ENCODE peak calls at places on chromosomes 3 and 15, in six cellular contexts. O is stomach, Y is transverse colon, I is spleen, Z is suprapubic skin, M is sigmoid colon. W is an unnamed sample.

GRCh38 chr3:186567072-186567921 is at the start of gene TBCCD1:
- DNase-seq in O (peak; percentile 95), Y (peak; percentile 95), I (peak; percentile 99), Z (peak; percentile 92), M (peak; percentile 94), W (peak; percentile 88)

GRCh38 chr15:72197460-72198409 is at the start of gene GRAMD2A:
- DNase-seq in O (peak; percentile 43), Y (peak; percentile 27), I (peak; percentile 73), Z (no peak), M (no peak), W (no peak)

GRCh38 chr3:171088984-171089754 is 62.6 kb upstream of the SLC2A2 start:
- DNase-seq in O (no peak), Y (no peak), I (no peak), Z (no peak), M (no peak), W (no peak)

GRCh38 chr3:124514681-124515080 is 215.6 kb upstream of the UMPS start:
- DNase-seq in O (no peak), Y (no peak), I (no peak), Z (no peak), M (no peak), W (no peak)

GRCh38 chr3:66401157-66401550 is 99.7 kb downstream of the LRIG1 start:
- DNase-seq in O (no peak), Y (no peak), I (no peak), Z (no peak), M (no peak), W (no peak)

GRCh38 chr3:110272525-110272924 is 799.1 kb upstream of the NECTIN3 start:
- DNase-seq in O (no peak), Y (no peak), I (no peak), Z (no peak), M (no peak), W (no peak)

GRCh38 chr3:195405646-195406045 is 37.2 kb downstream of the ACAP2 start:
- DNase-seq in O (no peak), Y (no peak), I (no peak), Z (no peak), M (no peak), W (no peak)

GRCh38 chr3:192422998-192423349 is 304.4 kb downstream of the FGF12 start:
- DNase-seq in O (no peak), Y (no peak), I (no peak), Z (no peak), M (no peak), W (no peak)

GRCh38 chr3:169813757-169814517 is 1.2 kb upstream of the LRRC34 start:
- DNase-seq in O (peak; percentile 46), Y (peak; percentile 75), I (peak; percentile 93), Z (no peak), M (no peak), W (no peak)

GRCh38 chr3:73572371-73572770 is 52.4 kb downstream of the PDZRN3 start:
- DNase-seq in O (no peak), Y (peak; percentile 29), I (no peak), Z (no peak), M (no peak), W (no peak)

GRCh38 chr3:38648659-38649499 is 608 bp downstream of the SCN5A start:
- DNase-seq in O (no peak), Y (no peak), I (no peak), Z (no peak), M (peak; percentile 58), W (no peak)

GRCh38 chr3:38648024-38648658 is 1.3 kb downstream of the SCN5A start:
- DNase-seq in O (no peak), Y (no peak), I (no peak), Z (no peak), M (peak; percentile 48), W (no peak)

GRCh38 chr3:38651153-38651789 is 1.8 kb upstream of the SCN5A start:
- DNase-seq in O (peak; percentile 68), Y (peak; percentile 74), I (peak; percentile 87), Z (no peak), M (peak; percentile 77), W (peak; percentile 67)

GRCh38 chr3:38650248-38650940 is 907 bp upstream of the SCN5A start:
- DNase-seq in O (no peak), Y (no peak), I (no peak), Z (no peak), M (peak; percentile 50), W (no peak)

GRCh38 chr3:38649500-38650247 is at the start of gene SCN5A:
- DNase-seq in O (peak; percentile 50), Y (peak; percentile 50), I (peak; percentile 80), Z (no peak), M (peak; percentile 63), W (no peak)
- TF ChIP-seq POLR2AphosphoS5 in O (no peak), Y (no peak), I (no peak), Z (no peak), M (no peak), W (no peak)

GRCh38 chr3:111277226-111277625 is 205.6 kb downstream of the NECTIN3 start:
- DNase-seq in O (no peak), Y (no peak), I (no peak), Z (no peak), M (no peak), W (no peak)
- H3K36me3 ChIP-seq in O (no peaks in the 10 kb centered on the region), Y (no peaks in the 10 kb centered on the region), I (no peaks in the 10 kb centered on the region), Z (no peaks in the 10 kb centered on the region), M (no peaks in the 10 kb centered on the region), W (no peaks in the 10 kb centered on the region)

GRCh38 chr3:32200991-32201758 is 37.3 kb upstream of the CMTM8 start:
- DNase-seq in O (no peak), Y (no peak), I (no peak), Z (no peak), M (no peak), W (no peak)
- TF ChIP-seq POLR2AphosphoS5 in O (no peak), Y (no peak), I (no peak), Z (no peak), M (no peak), W (no peak)

GRCh38 chr3:93934366-93935046 is 39.2 kb downstream of the PROS1 start:
- DNase-seq in O (no peak), Y (no peak), I (no peak), Z (no peak), M (no peak), W (no peak)
- H3K36me3 ChIP-seq in O (no peaks in the 10 kb centered on the region), Y (no peaks in the 10 kb centered on the region), I (no peaks in the 10 kb centered on the region), Z (no peaks in the 10 kb centered on the region), M (no peaks in the 10 kb centered on the region), W (no peaks in the 10 kb centered on the region)

GRCh38 chr3:188223936-188224335 is 70.0 kb downstream of the LPP start:
- DNase-seq in O (no peak), Y (no peak), I (no peak), Z (no peak), M (no peak), W (no peak)

GRCh38 chr3:188219147-188219546 is 65.2 kb downstream of the LPP start:
- DNase-seq in O (no peak), Y (no peak), I (no peak), Z (no peak), M (no peak), W (no peak)

GRCh38 chr3:188218571-188218970 is 64.6 kb downstream of the LPP start:
- DNase-seq in O (no peak), Y (no peak), I (no peak), Z (no peak), M (no peak), W (no peak)

GRCh38 chr3:188220097-188220788 is 66.3 kb downstream of the LPP start:
- DNase-seq in O (no peak), Y (no peak), I (no peak), Z (no peak), M (peak; percentile 80), W (no peak)

GRCh38 chr3:188220988-188221818 is 67.2 kb downstream of the LPP start:
- DNase-seq in O (no peak), Y (peak; percentile 45), I (no peak), Z (no peak), M (peak; percentile 91), W (no peak)
- TF ChIP-seq POLR2AphosphoS5 in O (peak; percentile 98), Y (peak; percentile 92), I (no peak), Z (peak; percentile 88), M (peak; percentile 92), W (peak; percentile 64)

DNA sequence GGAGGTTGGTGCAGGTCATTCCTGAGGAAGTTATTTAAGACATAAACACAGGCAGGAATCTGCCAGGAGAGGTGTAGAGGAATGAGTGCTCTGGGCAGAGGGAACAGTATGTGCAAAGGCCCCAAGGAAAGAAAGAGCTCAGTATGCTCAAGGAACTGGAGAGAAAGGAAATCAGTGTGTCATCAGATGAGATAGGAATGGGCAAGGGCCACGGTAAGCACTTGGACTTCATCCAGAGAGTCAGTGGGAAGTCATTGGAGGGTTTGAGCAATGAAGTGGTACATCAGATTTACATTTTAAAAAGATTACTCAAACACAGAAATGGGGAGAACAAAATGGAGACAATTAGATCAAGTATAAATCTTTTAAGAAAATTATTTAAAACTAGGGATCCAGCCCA is 272.2 kb downstream of the ADAMTSL3 start:
- DNase-seq in O (no peak), Y (no peak), I (no peak), Z (no peak), M (no peak), W (no peak)
- H3K36me3 ChIP-seq in O (peaks cover 5% of the 10 kb centered on the region), Y (no peaks in the 10 kb centered on the region), I (no peaks in the 10 kb centered on the region), Z (no peaks in the 10 kb centered on the region), M (no peaks in the 10 kb centered on the region), W (no peaks in the 10 kb centered on the region)

DNA sequence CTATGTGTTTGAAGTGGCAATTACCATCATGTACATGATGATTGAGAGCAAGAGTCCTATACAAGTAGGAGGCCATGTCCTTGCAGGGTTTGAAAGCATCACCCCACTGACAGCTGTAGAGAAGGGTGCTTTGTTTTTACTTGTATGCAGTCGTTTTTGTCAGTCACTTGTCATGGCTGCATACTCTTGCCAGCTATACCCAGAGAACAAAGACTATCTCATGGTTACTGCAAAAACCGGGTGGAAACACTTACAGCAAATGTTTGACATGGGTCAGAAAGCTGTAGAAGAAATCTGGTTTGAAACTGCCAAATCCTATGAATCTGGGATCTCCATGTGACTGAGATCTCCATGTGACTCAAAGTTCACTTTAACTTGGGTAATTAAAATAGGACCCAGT is 6.9 kb upstream of the PSMA4 start:
- DNase-seq in O (no peak), Y (no peak), I (no peak), Z (no peak), M (no peak), W (no peak)
- TF ChIP-seq POLR2AphosphoS5 in O (no peak), Y (no peak), I (no peak), Z (no peak), M (no peak), W (no peak)